ENCODE peak calls at places on chromosomes 16 and 17, in eight cellular contexts. One of them, this sample, is unnamed.

GRCh38 chr16:54048994-54049929 is 237.3 kb downstream of the IRX3 start:
- DNase-seq in MCF 10A: no peak
- DNase-seq in osteoblast: no peak
- DNase-seq in astrocyte of the spinal cord: no peak
- DNase-seq in H9: peak; percentile 80
- DNase-seq in breast epithelium: no peak
- DNase-seq in A549: no peak
- DNase-seq in colonic mucosa: no peak
- DNase-seq in this sample: no peak

GRCh38 chr16:64974381-64974780 is 147.5 kb downstream of the CDH11 start:
- DNase-seq in astrocyte of the spinal cord: no peak
- DNase-seq in A549: no peak
- DNase-seq in colonic mucosa: no peak
- DNase-seq in breast epithelium: no peak
- DNase-seq in MCF 10A: no peak
- DNase-seq in H9: no peak
- DNase-seq in osteoblast: no peak
- DNase-seq in this sample: no peak

GRCh38 chr17:65515959-65516948 is 45.2 kb downstream of the AXIN2 start:
- DNase-seq in H9: peak; percentile 54
- DNase-seq in colonic mucosa: no peak
- DNase-seq in astrocyte of the spinal cord: peak; percentile 50
- DNase-seq in breast epithelium: no peak
- DNase-seq in MCF 10A: no peak
- DNase-seq in osteoblast: no peak
- DNase-seq in A549: no peak
- DNase-seq in this sample: no peak

GRCh38 chr17:66957951-66958579 is 6.4 kb upstream of the CACNG4 start:
- DNase-seq in H9: no peak
- DNase-seq in A549: no peak
- DNase-seq in osteoblast: peak; percentile 31
- DNase-seq in breast epithelium: peak; percentile 77
- DNase-seq in colonic mucosa: no peak
- DNase-seq in MCF 10A: no peak
- DNase-seq in astrocyte of the spinal cord: peak; percentile 14
- DNase-seq in this sample: no peak

GRCh38 chr17:50630524-50631194 is 4.0 kb upstream of the ABCC3 start:
- DNase-seq in MCF 10A: peak; percentile 69
- DNase-seq in astrocyte of the spinal cord: no peak
- DNase-seq in colonic mucosa: peak; percentile 94
- DNase-seq in A549: peak; percentile 90
- DNase-seq in breast epithelium: peak; percentile 80
- DNase-seq in H9: peak; percentile 79
- DNase-seq in osteoblast: peak; percentile 93
- DNase-seq in this sample: no peak

GRCh38 chr17:80036715-80037477 is 454 bp downstream of the CCDC40 start:
- DNase-seq in osteoblast: peak; percentile 89
- DNase-seq in astrocyte of the spinal cord: peak; percentile 34
- DNase-seq in A549: peak; percentile 63
- DNase-seq in colonic mucosa: peak; percentile 43
- DNase-seq in breast epithelium: no peak
- DNase-seq in MCF 10A: no peak
- DNase-seq in H9: peak; percentile 82
- DNase-seq in this sample: no peak

GRCh38 chr17:62870581-62870964 is 62.5 kb upstream of the MARCHF10 start:
- DNase-seq in astrocyte of the spinal cord: no peak
- DNase-seq in MCF 10A: no peak
- DNase-seq in osteoblast: no peak
- DNase-seq in colonic mucosa: no peak
- DNase-seq in breast epithelium: no peak
- DNase-seq in A549: no peak
- DNase-seq in H9: peak; percentile 47
- DNase-seq in this sample: no peak

GRCh38 chr17:41810659-41811548 is 845 bp downstream of the P3H4 start:
- DNase-seq in colonic mucosa: no peak
- DNase-seq in H9: peak; percentile 49
- DNase-seq in breast epithelium: no peak
- DNase-seq in astrocyte of the spinal cord: no peak
- DNase-seq in A549: no peak
- DNase-seq in MCF 10A: no peak
- DNase-seq in osteoblast: peak; percentile 84
- DNase-seq in this sample: no peak

GRCh38 chr17:45298546-45299285 is 18.1 kb downstream of the MAP3K14 start:
- DNase-seq in breast epithelium: no peak
- DNase-seq in osteoblast: peak; percentile 42
- DNase-seq in H9: no peak
- DNase-seq in colonic mucosa: no peak
- DNase-seq in astrocyte of the spinal cord: no peak
- DNase-seq in MCF 10A: no peak
- DNase-seq in A549: no peak
- DNase-seq in this sample: no peak

GRCh38 chr17:288802-289356 is 63.7 kb downstream of the RPH3AL start:
- DNase-seq in osteoblast: peak; percentile 59
- DNase-seq in astrocyte of the spinal cord: no peak
- DNase-seq in MCF 10A: no peak
- DNase-seq in colonic mucosa: no peak
- DNase-seq in A549: no peak
- DNase-seq in H9: no peak
- DNase-seq in breast epithelium: peak; percentile 15
- DNase-seq in this sample: peak; percentile 39

GRCh38 chr17:18958611-18959010 is 6.6 kb downstream of the SLC5A10 start:
- DNase-seq in MCF 10A: no peak
- DNase-seq in osteoblast: no peak
- DNase-seq in colonic mucosa: no peak
- DNase-seq in A549: no peak
- DNase-seq in H9: no peak
- DNase-seq in astrocyte of the spinal cord: no peak
- DNase-seq in breast epithelium: no peak
- DNase-seq in this sample: peak; percentile 43

GRCh38 chr16:6573577-6573976 is 759.1 kb upstream of the RBFOX1 start:
- DNase-seq in colonic mucosa: peak; percentile 22
- DNase-seq in MCF 10A: no peak
- DNase-seq in A549: no peak
- DNase-seq in osteoblast: no peak
- DNase-seq in breast epithelium: no peak
- DNase-seq in astrocyte of the spinal cord: no peak
- DNase-seq in H9: peak; percentile 74
- DNase-seq in this sample: no peak

GRCh38 chr17:1073241-1073962 is 76.5 kb downstream of the TIMM22 start:
- DNase-seq in breast epithelium: no peak
- DNase-seq in A549: no peak
- DNase-seq in astrocyte of the spinal cord: no peak
- DNase-seq in osteoblast: no peak
- DNase-seq in colonic mucosa: no peak
- DNase-seq in MCF 10A: no peak
- DNase-seq in H9: no peak
- DNase-seq in this sample: peak; percentile 82

GRCh38 chr17:78595135-78595810 is 18.1 kb upstream of the DNAH17 start:
- DNase-seq in breast epithelium: no peak
- DNase-seq in A549: no peak
- DNase-seq in astrocyte of the spinal cord: no peak
- DNase-seq in H9: no peak
- DNase-seq in MCF 10A: no peak
- DNase-seq in colonic mucosa: no peak
- DNase-seq in osteoblast: no peak
- DNase-seq in this sample: peak; percentile 3

GRCh38 chr17:16406742-16407674 is 8.4 kb upstream of the TRPV2 start:
- DNase-seq in A549: peak; percentile 58
- DNase-seq in breast epithelium: no peak
- DNase-seq in H9: peak; percentile 96
- DNase-seq in astrocyte of the spinal cord: peak; percentile 15
- DNase-seq in colonic mucosa: no peak
- DNase-seq in osteoblast: peak; percentile 56
- DNase-seq in MCF 10A: no peak
- DNase-seq in this sample: no peak

GRCh38 chr16:73071131-73071940 is 23.4 kb upstream of the ZFHX3 start:
- DNase-seq in MCF 10A: no peak
- DNase-seq in colonic mucosa: peak; percentile 55
- DNase-seq in A549: no peak
- DNase-seq in breast epithelium: no peak
- DNase-seq in osteoblast: peak; percentile 87
- DNase-seq in H9: peak; percentile 89
- DNase-seq in astrocyte of the spinal cord: peak; percentile 67
- DNase-seq in this sample: no peak

GRCh38 chr16:73848993-73849392 is 447.6 kb upstream of the PSMD7 start:
- DNase-seq in breast epithelium: no peak
- DNase-seq in colonic mucosa: peak; percentile 78
- DNase-seq in astrocyte of the spinal cord: no peak
- DNase-seq in A549: no peak
- DNase-seq in osteoblast: no peak
- DNase-seq in H9: no peak
- DNase-seq in MCF 10A: no peak
- DNase-seq in this sample: no peak

GRCh38 chr16:12061336-12062055 is 85.0 kb downstream of the SNX29 start:
- DNase-seq in H9: no peak
- DNase-seq in osteoblast: no peak
- DNase-seq in MCF 10A: peak; percentile 79
- DNase-seq in breast epithelium: no peak
- DNase-seq in A549: no peak
- DNase-seq in colonic mucosa: no peak
- DNase-seq in astrocyte of the spinal cord: peak; percentile 20
- DNase-seq in this sample: peak; percentile 48

GRCh38 chr17:74453665-74454196 is 12.7 kb upstream of the CD300A start:
- DNase-seq in colonic mucosa: peak; percentile 93
- DNase-seq in A549: peak; percentile 98
- DNase-seq in breast epithelium: peak; percentile 85
- DNase-seq in osteoblast: no peak
- DNase-seq in MCF 10A: no peak
- DNase-seq in H9: peak; percentile 97
- DNase-seq in astrocyte of the spinal cord: peak; percentile 54
- DNase-seq in this sample: no peak

GRCh38 chr16:72442381-72443158 is 270.6 kb upstream of the PMFBP1 start:
- DNase-seq in colonic mucosa: no peak
- DNase-seq in A549: no peak
- DNase-seq in osteoblast: no peak
- DNase-seq in astrocyte of the spinal cord: no peak
- DNase-seq in breast epithelium: no peak
- DNase-seq in H9: no peak
- DNase-seq in MCF 10A: no peak
- DNase-seq in this sample: no peak

GRCh38 chr17:75665981-75666380 is 973 bp downstream of the RECQL5 start:
- DNase-seq in MCF 10A: no peak
- DNase-seq in H9: no peak
- DNase-seq in osteoblast: no peak
- DNase-seq in astrocyte of the spinal cord: no peak
- DNase-seq in colonic mucosa: no peak
- DNase-seq in breast epithelium: no peak
- DNase-seq in A549: no peak
- DNase-seq in this sample: no peak

GRCh38 chr16:1308977-1309885 is at the start of gene UBE2I:
- DNase-seq in astrocyte of the spinal cord: peak; percentile 99
- DNase-seq in osteoblast: peak; percentile 99
- DNase-seq in breast epithelium: peak; percentile 98
- DNase-seq in MCF 10A: peak; percentile 97
- DNase-seq in H9: peak; percentile 97
- DNase-seq in colonic mucosa: peak; percentile 99
- DNase-seq in A549: peak; percentile 88
- DNase-seq in this sample: peak; percentile 98

GRCh38 chr17:50660042-50660886 is 25.6 kb downstream of the ABCC3 start:
- DNase-seq in osteoblast: peak; percentile 81
- DNase-seq in A549: peak; percentile 82
- DNase-seq in H9: no peak
- DNase-seq in astrocyte of the spinal cord: no peak
- DNase-seq in MCF 10A: peak; percentile 82
- DNase-seq in colonic mucosa: peak; percentile 80
- DNase-seq in breast epithelium: no peak
- DNase-seq in this sample: no peak

GRCh38 chr16:66169817-66170216 is 196.7 kb upstream of the CDH5 start:
- DNase-seq in osteoblast: no peak
- DNase-seq in H9: no peak
- DNase-seq in MCF 10A: no peak
- DNase-seq in colonic mucosa: no peak
- DNase-seq in astrocyte of the spinal cord: no peak
- DNase-seq in A549: no peak
- DNase-seq in breast epithelium: no peak
- DNase-seq in this sample: no peak
- TF ChIP-seq CTCF in osteoblast: no peak
- TF ChIP-seq CTCF in H9: no peak
- TF ChIP-seq CTCF in MCF 10A: no peak
- TF ChIP-seq CTCF in colonic mucosa: no peak
- TF ChIP-seq CTCF in astrocyte of the spinal cord: no peak
- TF ChIP-seq CTCF in A549: no peak
- TF ChIP-seq CTCF in breast epithelium: no peak
- TF ChIP-seq CTCF in this sample: no peak

GRCh38 chr16:4795828-4796572 is 831 bp downstream of the SMIM22 start:
- DNase-seq in H9: no peak
- DNase-seq in astrocyte of the spinal cord: no peak
- DNase-seq in MCF 10A: no peak
- DNase-seq in osteoblast: peak; percentile 45
- DNase-seq in colonic mucosa: peak; percentile 50
- DNase-seq in breast epithelium: no peak
- DNase-seq in A549: no peak
- DNase-seq in this sample: no peak

GRCh38 chr16:4799171-4799855 is 3.1 kb downstream of the ROGDI start:
- DNase-seq in osteoblast: peak; percentile 72
- DNase-seq in A549: no peak
- DNase-seq in astrocyte of the spinal cord: no peak
- DNase-seq in colonic mucosa: no peak
- DNase-seq in H9: no peak
- DNase-seq in MCF 10A: no peak
- DNase-seq in breast epithelium: no peak
- DNase-seq in this sample: no peak

GRCh38 chr16:4796982-4797804 is 2.0 kb downstream of the SMIM22 start:
- DNase-seq in astrocyte of the spinal cord: no peak
- DNase-seq in colonic mucosa: peak; percentile 31
- DNase-seq in H9: no peak
- DNase-seq in osteoblast: peak; percentile 67
- DNase-seq in breast epithelium: no peak
- DNase-seq in MCF 10A: no peak
- DNase-seq in A549: no peak
- DNase-seq in this sample: no peak

GRCh38 chr16:4798456-4798855 is 3.3 kb downstream of the SMIM22 start:
- DNase-seq in colonic mucosa: no peak
- DNase-seq in osteoblast: peak; percentile 46
- DNase-seq in A549: no peak
- DNase-seq in MCF 10A: no peak
- DNase-seq in H9: no peak
- DNase-seq in astrocyte of the spinal cord: no peak
- DNase-seq in breast epithelium: no peak
- DNase-seq in this sample: no peak

GRCh38 chr16:4797805-4798252 is 2.7 kb downstream of the SMIM22 start:
- DNase-seq in breast epithelium: no peak
- DNase-seq in MCF 10A: no peak
- DNase-seq in astrocyte of the spinal cord: no peak
- DNase-seq in osteoblast: peak; percentile 32
- DNase-seq in H9: no peak
- DNase-seq in colonic mucosa: no peak
- DNase-seq in A549: no peak
- DNase-seq in this sample: no peak
- TF ChIP-seq CTCF in breast epithelium: no peak
- TF ChIP-seq CTCF in MCF 10A: no peak
- TF ChIP-seq CTCF in astrocyte of the spinal cord: no peak
- TF ChIP-seq CTCF in osteoblast: no peak
- TF ChIP-seq CTCF in H9: no peak
- TF ChIP-seq CTCF in colonic mucosa: no peak
- TF ChIP-seq CTCF in A549: no peak
- TF ChIP-seq CTCF in this sample: no peak

GRCh38 chr16:89334988-89335802 is 117.7 kb downstream of the ZNF778 start:
- DNase-seq in astrocyte of the spinal cord: no peak
- DNase-seq in MCF 10A: no peak
- DNase-seq in H9: no peak
- DNase-seq in osteoblast: peak; percentile 29
- DNase-seq in breast epithelium: no peak
- DNase-seq in colonic mucosa: no peak
- DNase-seq in A549: no peak
- DNase-seq in this sample: no peak
- TF ChIP-seq CTCF in astrocyte of the spinal cord: peak; percentile 24
- TF ChIP-seq CTCF in MCF 10A: no peak
- TF ChIP-seq CTCF in H9: peak; percentile 38
- TF ChIP-seq CTCF in osteoblast: peak; percentile 7
- TF ChIP-seq CTCF in breast epithelium: no peak
- TF ChIP-seq CTCF in colonic mucosa: no peak
- TF ChIP-seq CTCF in A549: no peak
- TF ChIP-seq CTCF in this sample: no peak

GRCh38 chr17:11296994-11297393 is 56.0 kb downstream of the SHISA6 start:
- DNase-seq in colonic mucosa: no peak
- DNase-seq in astrocyte of the spinal cord: no peak
- DNase-seq in breast epithelium: no peak
- DNase-seq in osteoblast: no peak
- DNase-seq in H9: no peak
- DNase-seq in A549: peak; percentile 44
- DNase-seq in MCF 10A: no peak
- DNase-seq in this sample: no peak
- TF ChIP-seq CTCF in colonic mucosa: peak; percentile 15
- TF ChIP-seq CTCF in astrocyte of the spinal cord: no peak
- TF ChIP-seq CTCF in breast epithelium: no peak
- TF ChIP-seq CTCF in osteoblast: no peak
- TF ChIP-seq CTCF in H9: peak; percentile 79
- TF ChIP-seq CTCF in A549: peak; percentile 47
- TF ChIP-seq CTCF in MCF 10A: no peak
- TF ChIP-seq CTCF in this sample: peak; percentile 73

This sample was measured in chondrocyte.